ENCODE peak calls at places on chromosome 15, in four cellular contexts. A is H9, M is IMR-90, X is lower lobe of right lung. O is an unnamed sample. For H3K27me3, the result is how much of the 10 kb centered on the place peaks cover.

GRCh38 chr15:43920815-43921214 is 94.0 kb downstream of the WDR76 start:
- DNase-seq in M (peak), X (no peak), A (no peak), O (no peak)

GRCh38 chr15:92385096-92385495 is 8.6 kb upstream of the ST8SIA2 start:
- DNase-seq in M (peak), X (no peak), A (no peak), O (no peak)

GRCh38 chr15:35717721-35718120 is 171.8 kb upstream of the DPH6 start:
- DNase-seq in X (no peak), M (no peak), A (no peak), O (no peak)

GRCh38 chr15:43215961-43216360 is 4.9 kb downstream of the EPB42 start:
- DNase-seq in A (no peak), X (no peak), M (peak), O (no peak)

GRCh38 chr15:56734013-56734625 is 810 bp upstream of the ZNF280D start:
- DNase-seq in A (no peak), X (no peak), M (no peak), O (no peak)

GRCh38 chr15:88440021-88440420 is 27.2 kb downstream of the MRPL46 start:
- DNase-seq in M (peak), X (no peak), A (no peak), O (no peak)

GRCh38 chr15:50764331-50765201 is 940 bp downstream of the SPPL2A start:
- DNase-seq in X (no peak), A (no peak), M (peak), O (no peak)

GRCh38 chr15:99312794-99313193 is 61.5 kb downstream of the LRRC28 start:
- DNase-seq in A (no peak), M (no peak), X (no peak), O (no peak)

GRCh38 chr15:34133511-34133910 is 31.6 kb downstream of the PGBD4 start:
- DNase-seq in X (no peak), A (no peak), M (peak), O (no peak)

DNA sequence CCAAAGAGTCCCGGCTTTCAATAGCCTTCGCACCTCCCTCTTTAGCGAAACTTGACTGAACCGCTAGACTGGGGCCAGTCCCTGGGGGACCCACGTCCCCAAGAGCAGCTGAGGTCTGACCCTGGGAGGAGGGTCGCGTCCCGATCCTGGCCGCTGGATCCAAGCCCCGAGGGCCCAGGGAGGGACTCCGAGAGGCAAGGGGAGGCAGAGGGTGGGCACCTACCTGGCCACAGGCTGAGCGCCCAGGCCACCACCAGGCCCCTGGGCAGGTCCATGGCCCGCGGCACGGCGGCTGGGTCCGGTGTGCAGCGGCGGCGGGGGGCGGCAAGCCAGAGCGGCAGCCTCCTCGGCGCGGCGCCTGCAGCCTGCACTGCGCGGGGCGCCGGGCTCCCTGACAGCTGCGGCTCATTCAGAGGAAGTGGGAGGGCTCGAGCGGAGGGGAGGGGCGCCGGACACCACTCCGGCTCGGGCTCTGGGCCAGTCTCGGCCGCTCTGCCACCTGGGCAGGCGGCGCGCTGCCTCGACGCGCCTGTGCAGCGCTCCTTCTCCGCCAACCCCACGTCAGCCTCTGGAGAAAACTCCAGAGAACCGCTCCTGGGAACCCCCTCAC is at the start of gene ITGA11:
- DNase-seq in A (peak), M (peak), X (peak), O (no peak)
- H3K27me3 ChIP-seq in A (under half), M (under half), X (under half), O (under half)

GRCh38 chr15:49620174-49620573 is 444 bp downstream of the FAM227B start:
- DNase-seq in A (no peak), M (peak), X (no peak), O (no peak)
- H3K27ac ChIP-seq in A (no peak), M (peak), X (peak), O (peak)

GRCh38 chr15:60004846-60005351 is 788 bp downstream of the FOXB1 start:
- DNase-seq in A (peak), X (peak), M (peak), O (no peak)

GRCh38 chr15:60002528-60003218 is 1.4 kb upstream of the FOXB1 start:
- DNase-seq in X (no peak), A (no peak), M (peak), O (no peak)

GRCh38 chr15:60003243-60004018 is 680 bp upstream of the FOXB1 start:
- DNase-seq in X (no peak), A (no peak), M (no peak), O (no peak)

GRCh38 chr15:60005352-60006202 is 1.5 kb downstream of the FOXB1 start:
- DNase-seq in A (peak), X (peak), M (no peak), O (no peak)

DNA sequence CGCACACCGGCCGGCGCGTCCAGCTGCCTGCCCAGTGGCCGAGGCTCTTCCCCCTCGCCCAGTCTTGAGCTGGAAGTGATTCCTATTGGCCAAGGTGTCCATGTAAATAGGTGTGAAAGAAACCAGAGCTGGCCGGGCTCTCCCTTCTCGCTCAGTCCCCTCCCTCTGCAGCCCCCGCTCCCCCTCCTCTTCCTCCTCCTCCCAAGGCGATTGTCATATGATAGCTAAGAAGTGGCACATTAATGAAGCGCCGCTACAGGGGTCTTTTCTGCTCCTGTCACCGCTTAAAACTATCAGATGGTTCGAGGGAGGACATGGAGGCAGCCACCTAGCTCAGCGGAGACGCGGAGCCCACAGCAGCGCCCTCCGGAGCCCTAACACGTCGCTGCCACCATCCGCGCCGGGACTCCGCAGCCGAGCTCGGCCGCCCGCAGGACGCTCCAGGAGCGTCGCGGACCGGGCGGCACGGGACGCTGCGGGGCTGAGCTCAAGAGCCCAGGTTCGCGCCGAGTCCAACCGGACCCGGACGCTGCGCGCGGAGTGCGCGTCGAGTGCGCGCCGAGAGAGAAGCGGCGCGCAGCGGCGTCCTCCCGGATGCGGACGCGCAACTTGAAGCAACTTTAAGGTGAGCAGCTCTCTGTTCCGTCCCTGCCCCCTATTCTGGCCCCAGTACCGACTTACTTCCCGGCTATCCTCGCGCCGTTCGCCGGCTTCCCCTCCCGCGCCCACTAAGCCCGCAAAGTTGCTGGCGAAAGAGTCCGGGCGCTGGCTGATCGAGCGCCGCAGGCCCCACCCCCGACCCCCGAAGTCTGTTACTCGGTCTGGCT is at the start of gene FOXB1:
- DNase-seq in M (no peak), X (no peak), A (peak), O (no peak)
- H3K27me3 ChIP-seq in M (half or more), X (half or more), A (under half), O (under half)

GRCh38 chr15:85616549-85616948 is 178.2 kb downstream of the KLHL25 start:
- DNase-seq in A (no peak), X (no peak), M (no peak), O (no peak)

GRCh38 chr15:85614059-85614458 is 180.7 kb downstream of the KLHL25 start:
- DNase-seq in A (no peak), M (no peak), X (no peak), O (no peak)

GRCh38 chr15:85618956-85619491 is 175.7 kb downstream of the KLHL25 start:
- DNase-seq in M (peak), X (no peak), A (peak), O (no peak)

GRCh38 chr15:85620321-85621044 is 174.2 kb downstream of the KLHL25 start:
- DNase-seq in X (no peak), M (peak), A (no peak), O (no peak)

DNA sequence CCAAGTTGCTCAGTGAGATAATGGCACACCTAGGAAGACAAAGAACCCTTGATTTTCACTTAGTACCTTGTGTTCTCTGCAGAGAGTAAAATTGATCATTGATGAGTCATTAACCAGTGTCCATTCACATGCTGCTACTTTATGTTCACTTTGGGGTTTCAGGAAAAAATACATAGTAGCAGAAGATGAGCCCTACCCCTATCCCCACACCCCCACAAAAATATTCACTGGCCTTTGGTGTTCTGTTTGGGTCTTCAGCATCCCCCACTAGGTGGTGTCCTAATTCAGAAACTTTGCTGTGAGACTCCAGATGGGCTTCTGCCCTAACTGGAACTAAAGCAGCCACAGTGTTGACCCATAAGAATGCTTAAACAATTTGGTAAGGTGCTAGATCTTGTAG is 178.8 kb downstream of the KLHL25 start:
- DNase-seq in X (no peak), A (peak), M (peak), O (no peak)
- H3K27ac ChIP-seq in X (peak), A (no peak), M (no peak), O (no peak)

DNA sequence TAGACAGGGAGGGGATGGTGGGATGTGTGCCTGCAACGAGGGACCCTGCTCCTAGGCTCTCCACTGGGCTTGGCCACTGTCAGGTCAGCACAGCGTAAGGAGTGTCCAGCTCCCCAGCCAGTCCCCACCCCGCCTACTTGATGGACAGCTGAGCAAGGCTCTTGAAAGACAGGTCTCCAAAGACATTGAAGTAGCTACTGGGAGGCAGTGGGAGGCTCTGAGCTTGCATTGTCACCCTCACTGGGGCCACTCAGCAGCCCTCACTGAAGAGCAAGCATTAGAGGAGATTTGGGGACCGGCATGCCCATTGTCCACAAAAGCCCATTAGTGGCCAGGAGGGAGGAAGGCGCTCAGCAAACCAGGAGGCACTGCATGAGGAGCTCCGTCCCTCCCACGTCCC is 146.5 kb downstream of the MEGF11 start:
- DNase-seq in X (no peak), A (no peak), M (no peak), O (no peak)
- H3K27me3 ChIP-seq in X (under half), A (under half), M (half or more), O (under half)

GRCh38 chr15:40161693-40162401 is 978 bp downstream of the BUB1B start:
- DNase-seq in X (no peak), M (no peak), A (no peak), O (no peak)

GRCh38 chr15:40160689-40161688 is at the start of gene BUB1B:
- DNase-seq in A (peak), X (peak), M (peak), O (peak)

GRCh38 chr15:40163657-40164416 is 3.0 kb downstream of the BUB1B start:
- DNase-seq in A (no peak), M (no peak), X (no peak), O (no peak)

GRCh38 chr15:40160021-40160420 is 848 bp upstream of the BUB1B start:
- DNase-seq in X (no peak), M (no peak), A (no peak), O (no peak)

GRCh38 chr15:40162552-40162951 is 1.7 kb downstream of the BUB1B start:
- DNase-seq in A (no peak), X (no peak), M (no peak), O (no peak)
- H3K27ac ChIP-seq in A (no peak), X (no peak), M (no peak), O (no peak)

GRCh38 chr15:96416934-96417759 is 86.6 kb downstream of the NR2F2 start:
- DNase-seq in M (peak), X (no peak), A (peak), O (no peak)

GRCh38 chr15:96415513-96416217 is 85.2 kb downstream of the NR2F2 start:
- DNase-seq in A (no peak), M (no peak), X (no peak), O (no peak)

GRCh38 chr15:96412919-96413231 is 82.4 kb downstream of the NR2F2 start:
- DNase-seq in X (no peak), A (no peak), M (no peak), O (no peak)

GRCh38 chr15:96416218-96416933 is 85.9 kb downstream of the NR2F2 start:
- DNase-seq in M (no peak), X (no peak), A (peak), O (no peak)

GRCh38 chr15:96414875-96415274 is 84.4 kb downstream of the NR2F2 start:
- DNase-seq in X (no peak), A (peak), M (no peak), O (no peak)
- H3K27me3 ChIP-seq in X (half or more), A (half or more), M (half or more), O (half or more)

GRCh38 chr15:67820992-67821783 is 4.1 kb upstream of the SKOR1 start:
- DNase-seq in X (no peak), M (peak), A (peak), O (no peak)

GRCh38 chr15:67820147-67820991 is 4.9 kb upstream of the SKOR1 start:
- DNase-seq in X (no peak), A (no peak), M (no peak), O (no peak)

GRCh38 chr15:67821784-67822451 is 3.4 kb upstream of the SKOR1 start:
- DNase-seq in X (no peak), M (no peak), A (no peak), O (no peak)

GRCh38 chr15:67818464-67818863 is 6.8 kb upstream of the SKOR1 start:
- DNase-seq in A (peak), M (no peak), X (no peak), O (no peak)

GRCh38 chr15:67819636-67820035 is 5.7 kb upstream of the SKOR1 start:
- DNase-seq in M (no peak), A (no peak), X (no peak), O (no peak)
- H3K27ac ChIP-seq in M (no peak), A (no peak), X (no peak), O (no peak)

DNA sequence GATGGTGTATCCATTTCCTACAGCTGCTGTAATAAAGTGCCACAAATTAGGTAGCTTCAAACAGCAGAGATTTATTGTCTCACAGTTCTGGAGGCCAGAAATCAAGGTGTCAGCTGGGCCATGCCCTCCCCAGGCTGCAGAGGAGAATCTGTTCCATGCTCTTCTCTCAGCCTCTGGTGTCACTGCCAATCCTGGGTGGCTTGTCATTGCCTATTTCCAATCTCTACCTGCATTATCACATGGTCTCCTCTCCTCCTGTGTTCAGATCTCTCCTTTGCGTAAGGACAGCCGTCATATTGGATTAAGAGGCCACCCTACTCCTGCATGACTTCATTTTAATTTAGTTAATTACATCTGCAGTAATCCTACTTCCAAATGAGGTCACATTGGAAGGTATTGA is 169.2 kb downstream of the MINAR1 start:
- DNase-seq in A (no peak), X (no peak), M (no peak), O (no peak)
- H3K27me3 ChIP-seq in A (under half), X (under half), M (under half), O (under half)

GRCh38 chr15:101342065-101342464 is 47.0 kb upstream of the SNRPA1 start:
- DNase-seq in X (no peak), A (no peak), M (no peak), O (no peak)

GRCh38 chr15:101332061-101332467 is 37.0 kb upstream of the SNRPA1 start:
- DNase-seq in A (no peak), X (no peak), M (no peak), O (no peak)

DNA sequence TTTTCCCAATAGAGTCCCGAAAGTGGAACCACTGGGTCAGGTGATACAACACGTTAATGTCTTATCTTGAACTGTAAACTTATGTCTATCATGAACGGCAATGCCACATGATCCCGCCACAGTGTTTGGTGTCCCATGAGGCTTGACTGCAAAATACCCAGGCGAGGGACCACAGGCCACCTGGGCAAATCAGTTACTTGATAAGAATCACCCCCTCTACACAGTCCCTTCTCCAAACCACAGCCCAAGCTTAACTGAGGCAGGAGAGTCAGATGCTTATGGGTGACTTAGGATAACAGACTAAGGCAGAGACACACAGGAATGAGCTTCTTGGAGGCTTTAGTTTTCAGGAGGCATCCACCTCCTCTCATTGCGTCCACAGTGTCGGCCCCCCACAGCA is 42.9 kb upstream of the SNRPA1 start:
- DNase-seq in X (no peak), M (no peak), A (no peak), O (no peak)
- H3K27ac ChIP-seq in X (no peak), M (no peak), A (no peak), O (no peak)

O was measured in esophagus squamous epithelium.